ENCODE peak calls at places on chromosome 1, in eight cellular contexts. C is C1 segment of cervical spinal cord; A is activated T-helper 2 cell treated with anti-CD3 and anti-CD28 coated beads, Interferon-gamma antibody, Interleukin-2, Interleukin-4, amounts not matched to agents 10 μg/mL and 5 μg/mL and 100 μg/mL, durations not matched to agents 14 hours and 24 hours and 36 hours; O is epithelial cell of esophagus; T is effector CD4-positive, alpha-beta T cell; V is naive thymus-derived CD8-positive, alpha-beta T cell; L is heart left ventricle; F is neural progenitor cell. D is an unnamed sample.

GRCh38 chr1:196309386-196309785 is 298.9 kb downstream of the KCNT2 start:
- DNase-seq in C (no peak), A (no peak), O (peak; percentile 62), T (no peak), V (no peak), L (no peak), F (no peak), D (peak; percentile 45)

GRCh38 chr1:182206628-182207239 is 145.2 kb upstream of the ZNF648 start:
- DNase-seq in C (no peak), A (no peak), O (no peak), T (no peak), V (no peak), L (peak; percentile 64), F (peak; percentile 37), D (no peak)

GRCh38 chr1:58909914-58910681 is 126.3 kb upstream of the JUN start:
- DNase-seq in C (no peak), A (no peak), O (no peak), T (no peak), V (no peak), L (no peak), F (no peak), D (no peak)

GRCh38 chr1:38578444-38578951 is 281.1 kb downstream of the RRAGC start:
- DNase-seq in C (no peak), A (no peak), O (no peak), T (no peak), V (no peak), L (no peak), F (peak; percentile 59), D (no peak)

GRCh38 chr1:236140705-236141446 is 1.5 kb upstream of the GPR137B start:
- DNase-seq in C (no peak), A (no peak), O (no peak), T (no peak), V (no peak), L (no peak), F (no peak), D (no peak)

GRCh38 chr1:164629971-164630370 is 71.0 kb downstream of the PBX1 start:
- DNase-seq in C (no peak), A (no peak), O (no peak), T (no peak), V (no peak), L (no peak), F (no peak), D (no peak)

GRCh38 chr1:200739499-200740290 is 1.0 kb downstream of the CAMSAP2 start:
- DNase-seq in C (peak; percentile 37), A (no peak), O (no peak), T (peak; percentile 31), V (no peak), L (peak; percentile 87), F (peak; percentile 79), D (no peak)

GRCh38 chr1:43912607-43913006 is 21.0 kb upstream of the ARTN start:
- DNase-seq in C (no peak), A (no peak), O (peak; percentile 97), T (no peak), V (no peak), L (no peak), F (peak; percentile 46), D (peak; percentile 21)

GRCh38 chr1:228927947-228928898 is 192.9 kb downstream of the RHOU start:
- DNase-seq in C (no peak), A (no peak), O (no peak), T (no peak), V (no peak), L (no peak), F (no peak), D (no peak)

GRCh38 chr1:207020016-207020708 is 12.4 kb downstream of the C1orf116 start:
- DNase-seq in C (no peak), A (no peak), O (peak; percentile 97), T (no peak), V (no peak), L (no peak), F (no peak), D (no peak)

GRCh38 chr1:65235867-65236805 is 73.2 kb upstream of the DNAJC6 start:
- DNase-seq in C (no peak), A (no peak), O (peak; percentile 51), T (no peak), V (no peak), L (no peak), F (peak; percentile 59), D (peak; percentile 72)

GRCh38 chr1:58849556-58849955 is 65.7 kb upstream of the JUN start:
- DNase-seq in C (no peak), A (no peak), O (no peak), T (no peak), V (no peak), L (no peak), F (no peak), D (no peak)

GRCh38 chr1:230277201-230277771 is 148.8 kb downstream of the PGBD5 start:
- DNase-seq in C (no peak), A (no peak), O (no peak), T (no peak), V (no peak), L (no peak), F (peak; percentile 94), D (no peak)

GRCh38 chr1:44425327-44426082 is 20.4 kb downstream of the RNF220 start:
- DNase-seq in C (no peak), A (no peak), O (no peak), T (no peak), V (no peak), L (no peak), F (no peak), D (no peak)

GRCh38 chr1:6093061-6093460 is 47.4 kb downstream of the KCNAB2 start:
- DNase-seq in C (no peak), A (no peak), O (no peak), T (no peak), V (no peak), L (peak; percentile 52), F (no peak), D (no peak)